ENCODE peak calls at places on chromosome 5, in seven cellular contexts. R is esophagus squamous epithelium, H is sigmoid colon, J is prostate gland, O is lower leg skin, N is Peyer's patch, S is NB4. C is an unnamed sample.

GRCh38 chr5:113020461-113021273 is 44.1 kb downstream of the DCP2 start:
- DNase-seq in N (no peak), J (no peak), R (no peak), O (no peak), S (no peak), H (no peak), C (peak; percentile 30)

GRCh38 chr5:56422060-56422762 is 189.1 kb upstream of the ANKRD55 start:
- DNase-seq in H (no peak), J (peak; percentile 85), R (no peak), S (no peak), O (no peak), N (no peak), C (no peak)

GRCh38 chr5:96247097-96247675 is 185.9 kb downstream of the PCSK1 start:
- DNase-seq in J (peak; percentile 84), O (peak; percentile 63), N (no peak), H (no peak), S (no peak), R (no peak), C (no peak)

GRCh38 chr5:111389390-111390082 is 122.8 kb downstream of the STARD4 start:
- DNase-seq in H (no peak), N (no peak), J (no peak), R (no peak), S (no peak), O (no peak), C (peak; percentile 12)

GRCh38 chr5:11903614-11904269 is 504 bp downstream of the CTNND2 start:
- DNase-seq in O (no peak), S (no peak), R (no peak), N (no peak), J (no peak), H (no peak), C (no peak)

GRCh38 chr5:158133369-158133768 is 274.4 kb upstream of the CLINT1 start:
- DNase-seq in S (no peak), H (no peak), N (no peak), R (no peak), O (no peak), J (no peak), C (no peak)

GRCh38 chr5:138077064-138077696 is 6.7 kb upstream of the WNT8A start:
- DNase-seq in H (peak; percentile 77), J (peak; percentile 48), N (peak; percentile 89), S (peak; percentile 58), O (peak; percentile 46), R (no peak), C (peak; percentile 49)

GRCh38 chr5:90645024-90645610 is 86.5 kb downstream of the ADGRV1 start:
- DNase-seq in J (no peak), S (no peak), H (no peak), O (no peak), R (no peak), N (no peak), C (no peak)

GRCh38 chr5:103218164-103218563 is 40.4 kb upstream of the MACIR start:
- DNase-seq in H (no peak), O (no peak), N (no peak), J (no peak), R (no peak), S (no peak), C (no peak)

GRCh38 chr5:150035139-150035893 is 34.8 kb downstream of the HMGXB3 start:
- DNase-seq in N (no peak), S (peak; percentile 82), O (no peak), H (no peak), R (no peak), J (no peak), C (no peak)

GRCh38 chr5:175836741-175837729 is 34.3 kb upstream of the CPLX2 start:
- DNase-seq in S (no peak), N (no peak), J (no peak), O (no peak), H (no peak), R (no peak), C (no peak)

GRCh38 chr5:53616939-53617549 is 56.6 kb downstream of the NDUFS4 start:
- DNase-seq in H (no peak), J (no peak), S (peak; percentile 35), O (no peak), N (no peak), R (no peak), C (no peak)

GRCh38 chr5:68332546-68332945 is 117.0 kb downstream of the PIK3R1 start:
- DNase-seq in O (no peak), S (peak; percentile 30), J (no peak), N (no peak), H (no peak), R (no peak), C (no peak)

DNA sequence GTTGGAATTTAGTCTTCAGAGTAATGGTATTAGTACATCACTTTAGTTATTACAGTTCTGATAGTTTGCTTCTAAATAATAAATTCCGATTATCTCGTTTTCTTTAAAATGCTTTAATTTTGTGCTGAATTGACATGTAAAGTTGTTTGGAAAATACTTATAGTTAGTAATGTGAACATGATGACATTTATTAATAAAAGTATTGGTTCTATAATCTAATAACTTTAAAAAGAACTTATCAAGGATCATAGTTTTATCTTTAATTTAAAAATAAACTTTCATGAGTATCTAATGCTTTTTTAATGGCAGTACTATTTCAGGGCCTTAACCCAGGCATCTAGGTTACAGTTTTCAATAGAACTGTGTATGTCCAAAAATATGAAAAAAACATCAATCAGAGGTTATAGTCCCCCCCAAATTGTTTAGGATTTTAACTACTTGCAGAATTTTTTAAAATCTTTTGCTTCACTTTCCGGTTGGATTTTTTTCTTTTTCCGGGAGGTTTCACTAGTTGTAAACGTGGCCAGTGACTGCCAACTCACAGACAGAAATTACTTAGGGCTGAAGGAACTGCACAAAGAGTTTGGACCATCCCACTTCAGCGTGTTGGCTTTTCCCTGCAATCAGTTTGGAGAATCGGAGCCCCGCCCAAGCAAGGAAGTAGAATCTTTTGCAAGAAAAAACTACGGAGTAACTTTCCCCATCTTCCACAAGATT is 680 bp downstream of the GPX8 start:
- DNase-seq in R (no peak), O (peak; percentile 69), J (peak; percentile 37), S (no peak), H (peak; percentile 86), N (peak; percentile 56), C (no peak)
- TF ChIP-seq POLR2A in R (peak; percentile 39), O (no peak), J (no peak), S (no peak), H (no peak), N (no peak), C (peak; percentile 56)

GRCh38 chr5:1320436-1321344 is 24.2 kb downstream of the CLPTM1L start:
- DNase-seq in S (no peak), R (no peak), H (peak; percentile 47), J (no peak), N (peak; percentile 45), O (no peak), C (no peak)

GRCh38 chr5:1323803-1324173 is 21.1 kb downstream of the CLPTM1L start:
- DNase-seq in H (peak; percentile 44), R (no peak), S (no peak), O (no peak), N (peak; percentile 36), J (no peak), C (no peak)

GRCh38 chr5:1321576-1321975 is 23.3 kb downstream of the CLPTM1L start:
- DNase-seq in N (peak; percentile 36), R (no peak), S (no peak), O (no peak), H (peak; percentile 57), J (no peak), C (no peak)

GRCh38 chr5:1322955-1323802 is 21.7 kb downstream of the CLPTM1L start:
- DNase-seq in H (peak; percentile 57), S (no peak), O (no peak), R (no peak), N (peak; percentile 39), J (no peak), C (no peak)

GRCh38 chr5:1322036-1322903 is 22.6 kb downstream of the CLPTM1L start:
- DNase-seq in R (no peak), S (no peak), J (no peak), O (no peak), H (peak; percentile 55), N (peak; percentile 37), C (no peak)
- TF ChIP-seq POLR2A in R (no peak), S (no peak), J (no peak), O (no peak), H (no peak), N (no peak), C (no peak)

DNA sequence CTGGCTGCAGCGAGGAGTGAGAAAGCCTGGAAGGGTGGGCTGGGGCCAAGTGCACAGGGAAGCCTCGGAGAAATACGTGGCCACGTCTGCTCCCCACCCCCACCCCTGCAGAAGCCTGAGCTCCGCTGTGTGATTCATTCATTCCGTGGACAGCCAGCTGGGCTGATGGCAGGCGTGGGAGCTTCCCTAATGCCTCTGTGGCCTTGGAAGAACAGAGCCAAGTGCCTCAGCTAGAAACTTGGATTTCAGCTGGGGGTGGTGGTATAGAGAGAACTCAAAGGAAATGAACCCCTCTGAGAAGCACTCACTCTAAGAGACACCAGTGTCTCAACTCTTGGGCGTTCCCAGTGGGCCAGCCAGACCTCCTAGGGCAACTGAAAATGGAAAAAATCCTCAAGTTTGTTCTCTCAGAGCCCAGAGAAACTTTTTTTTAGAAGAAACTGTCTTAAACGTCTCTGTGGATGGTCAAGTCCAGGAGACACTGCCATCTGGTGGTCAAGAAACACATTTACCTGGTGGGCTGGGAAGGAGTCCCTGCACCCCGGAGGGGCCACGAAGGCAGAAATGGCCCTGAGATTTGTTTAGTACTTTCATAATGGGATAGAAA is 18.0 kb downstream of the ATOX1 start:
- DNase-seq in H (peak; percentile 82), S (peak; percentile 76), R (no peak), J (peak; percentile 39), O (peak; percentile 44), N (peak; percentile 80), C (peak; percentile 42)
- TF ChIP-seq POLR2A in H (no peak), S (no peak), R (no peak), J (no peak), O (no peak), N (no peak), C (peak; percentile 46)

GRCh38 chr5:121559832-121560231 is 291.9 kb upstream of the FTMT start:
- DNase-seq in J (no peak), S (no peak), R (no peak), H (no peak), O (no peak), N (no peak), C (no peak)
- TF ChIP-seq POLR2A in J (no peak), S (no peak), R (no peak), H (no peak), O (no peak), N (no peak), C (no peak)

GRCh38 chr5:139637438-139638089 is 10.6 kb upstream of the CXXC5 start:
- DNase-seq in S (peak; percentile 82), O (no peak), H (peak; percentile 95), N (peak; percentile 87), J (peak; percentile 80), R (no peak), C (peak; percentile 80)
- TF ChIP-seq POLR2A in S (no peak), O (no peak), H (no peak), N (peak; percentile 44), J (peak; percentile 22), R (peak; percentile 45), C (peak; percentile 21)

GRCh38 chr5:78597858-78598415 is 50.6 kb downstream of the LHFPL2 start:
- DNase-seq in J (no peak), N (no peak), H (no peak), S (no peak), O (no peak), R (no peak), C (no peak)
- TF ChIP-seq POLR2A in J (no peak), N (no peak), H (no peak), S (no peak), O (no peak), R (no peak), C (no peak)

GRCh38 chr5:114055318-114055788 is 306.5 kb upstream of the KCNN2 start:
- DNase-seq in R (no peak), H (peak; percentile 76), J (peak; percentile 9), S (no peak), N (no peak), O (no peak), C (no peak)
- TF ChIP-seq POLR2A in R (no peak), H (no peak), J (no peak), S (no peak), N (no peak), O (no peak), C (no peak)